ENCODE peak calls at places on chromosomes 4 and X, in six cellular contexts. P, K, Y, V, R and S are unnamed samples.

GRCh38 chr4:128468485-128468989 is 180.9 kb upstream of the PGRMC2 start:
- DNase-seq in P (no peak), K (no peak), Y (no peak), V (no peak), R (peak; percentile 48), S (peak; percentile 82)

GRCh38 chr4:182206916-182207315 is 36.3 kb upstream of the TENM3 start:
- DNase-seq in P (no peak), K (no peak), Y (no peak), V (no peak), R (no peak), S (no peak)

GRCh38 chrX:40095588-40096394 is 2.0 kb downstream of the BCOR start:
- DNase-seq in P (peak; percentile 39), K (peak; percentile 64), Y (no peak), V (no peak), R (no peak), S (no peak)

GRCh38 chrX:39705299-39705698 is 392.5 kb downstream of the BCOR start:
- DNase-seq in P (no peak), K (no peak), Y (no peak), V (no peak), R (peak; percentile 34), S (peak; percentile 89)

GRCh38 chrX:63128509-63128908 is 222.6 kb downstream of the SPIN4 start:
- DNase-seq in P (no peak), K (no peak), Y (peak; percentile 2), V (no peak), R (no peak), S (no peak)

GRCh38 chr4:15781427-15782095 is 3.4 kb downstream of the CD38 start:
- DNase-seq in P (no peak), K (no peak), Y (no peak), V (no peak), R (no peak), S (no peak)

GRCh38 chr4:47274931-47275330 is 188.6 kb downstream of the COMMD8 start:
- DNase-seq in P (no peak), K (no peak), Y (no peak), V (no peak), R (no peak), S (no peak)

GRCh38 chrX:153772608-153773217 is 8.1 kb upstream of the SRPK3 start:
- DNase-seq in P (no peak), K (no peak), Y (no peak), V (no peak), R (no peak), S (no peak)

GRCh38 chr4:82216231-82216630 is 157.6 kb downstream of the HNRNPD start:
- DNase-seq in P (no peak), K (no peak), Y (no peak), V (no peak), R (no peak), S (no peak)

GRCh38 chr4:15894923-15895411 is 43.6 kb downstream of the FGFBP1 start:
- DNase-seq in P (no peak), K (no peak), Y (no peak), V (no peak), R (no peak), S (no peak)

GRCh38 chrX:46327229-46328081 is 217.8 kb downstream of the ZNF674 start:
- DNase-seq in P (no peak), K (no peak), Y (no peak), V (no peak), R (peak; percentile 25), S (no peak)

GRCh38 chr4:138707746-138708145 is 307.8 kb upstream of the NOCT start:
- DNase-seq in P (no peak), K (no peak), Y (no peak), V (no peak), R (no peak), S (no peak)

GRCh38 chr4:3436798-3437581 is 4.8 kb upstream of the HGFAC start:
- DNase-seq in P (peak; percentile 25), K (no peak), Y (no peak), V (no peak), R (peak; percentile 73), S (no peak)

GRCh38 chr4:57093816-57094481 is 16.2 kb downstream of the IGFBP7 start:
- DNase-seq in P (no peak), K (no peak), Y (no peak), V (no peak), R (no peak), S (peak; percentile 89)

GRCh38 chr4:13537832-13538177 is 6.5 kb downstream of the NKX3-2 start:
- DNase-seq in P (no peak), K (no peak), Y (no peak), V (no peak), R (no peak), S (peak; percentile 37)